ENCODE peak calls at places on chromosomes 1 and 21, in five cellular contexts. One of them, this sample, is unnamed.
A peak's percentile ranks its signal among the peaks of the same experiment; 100 is the strongest.

GRCh38 chr1:53949651-53950050 is 3.5 kb downstream of the LRRC42 start:
- DNase-seq in pancreas: no peak
- DNase-seq in colonic mucosa: no peak
- DNase-seq in AG10803: no peak
- DNase-seq in kidney epithelial cell: no peak
- DNase-seq in this sample: no peak

GRCh38 chr1:98086156-98086555 is 165.3 kb upstream of the DPYD start:
- DNase-seq in AG10803: peak; percentile 76
- DNase-seq in kidney epithelial cell: peak; percentile 72
- DNase-seq in colonic mucosa: no peak
- DNase-seq in pancreas: no peak
- DNase-seq in this sample: no peak

GRCh38 chr21:35147439-35147838 is 98.3 kb upstream of the RUNX1 start:
- DNase-seq in pancreas: no peak
- DNase-seq in AG10803: no peak
- DNase-seq in kidney epithelial cell: no peak
- DNase-seq in colonic mucosa: no peak
- DNase-seq in this sample: no peak

GRCh38 chr1:61692155-61692783 is 32.7 kb downstream of the TM2D1 start:
- DNase-seq in colonic mucosa: peak; percentile 39
- DNase-seq in AG10803: peak; percentile 28
- DNase-seq in kidney epithelial cell: no peak
- DNase-seq in pancreas: no peak
- DNase-seq in this sample: peak; percentile 72

GRCh38 chr21:33396966-33397365 is 6.2 kb upstream of the IFNGR2 start:
- DNase-seq in pancreas: no peak
- DNase-seq in AG10803: peak; percentile 85
- DNase-seq in kidney epithelial cell: no peak
- DNase-seq in colonic mucosa: no peak
- DNase-seq in this sample: no peak

GRCh38 chr1:241972703-241973375 is 15.3 kb downstream of the BECN2 start:
- DNase-seq in kidney epithelial cell: peak; percentile 71
- DNase-seq in AG10803: peak; percentile 42
- DNase-seq in colonic mucosa: no peak
- DNase-seq in pancreas: no peak
- DNase-seq in this sample: no peak

GRCh38 chr1:150973258-150973825 is 1.3 kb downstream of the CERS2 start:
- DNase-seq in colonic mucosa: no peak
- DNase-seq in pancreas: peak; percentile 81
- DNase-seq in AG10803: no peak
- DNase-seq in kidney epithelial cell: no peak
- DNase-seq in this sample: no peak

GRCh38 chr1:59880735-59881134 is 45.8 kb downstream of the CYP2J2 start:
- DNase-seq in pancreas: no peak
- DNase-seq in colonic mucosa: no peak
- DNase-seq in AG10803: peak; percentile 26
- DNase-seq in kidney epithelial cell: no peak
- DNase-seq in this sample: no peak

GRCh38 chr1:99640672-99641071 is 5.2 kb upstream of the PALMD start:
- DNase-seq in AG10803: no peak
- DNase-seq in colonic mucosa: no peak
- DNase-seq in kidney epithelial cell: no peak
- DNase-seq in pancreas: no peak
- DNase-seq in this sample: no peak

GRCh38 chr1:192763756-192764155 is 45.1 kb upstream of the RGS2 start:
- DNase-seq in AG10803: peak; percentile 66
- DNase-seq in pancreas: no peak
- DNase-seq in colonic mucosa: no peak
- DNase-seq in kidney epithelial cell: no peak
- DNase-seq in this sample: no peak

GRCh38 chr1:55172272-55172671 is 42.9 kb downstream of the USP24 start:
- DNase-seq in AG10803: no peak
- DNase-seq in colonic mucosa: no peak
- DNase-seq in pancreas: no peak
- DNase-seq in kidney epithelial cell: no peak
- DNase-seq in this sample: no peak

GRCh38 chr1:37890378-37891014 is 31.1 kb upstream of the MTF1 start:
- DNase-seq in AG10803: peak; percentile 34
- DNase-seq in colonic mucosa: peak; percentile 20
- DNase-seq in kidney epithelial cell: no peak
- DNase-seq in pancreas: no peak
- DNase-seq in this sample: peak; percentile 32

GRCh38 chr1:9440763-9441194 is 98.5 kb upstream of the SLC25A33 start:
- DNase-seq in colonic mucosa: no peak
- DNase-seq in pancreas: no peak
- DNase-seq in kidney epithelial cell: no peak
- DNase-seq in AG10803: no peak
- DNase-seq in this sample: no peak

GRCh38 chr1:229191066-229191674 is 79.7 kb upstream of the RAB4A start:
- DNase-seq in kidney epithelial cell: no peak
- DNase-seq in pancreas: no peak
- DNase-seq in AG10803: no peak
- DNase-seq in colonic mucosa: no peak
- DNase-seq in this sample: no peak

GRCh38 chr1:2925291-2925690 is 96.0 kb upstream of the ACTRT2 start:
- DNase-seq in colonic mucosa: no peak
- DNase-seq in pancreas: no peak
- DNase-seq in AG10803: no peak
- DNase-seq in kidney epithelial cell: no peak
- DNase-seq in this sample: no peak

GRCh38 chr1:232611834-232612233 is 18.1 kb downstream of the SIPA1L2 start:
- DNase-seq in AG10803: no peak
- DNase-seq in kidney epithelial cell: no peak
- DNase-seq in pancreas: no peak
- DNase-seq in colonic mucosa: no peak
- DNase-seq in this sample: no peak

GRCh38 chr21:34846601-34847112 is 177.9 kb downstream of the CLIC6 start:
- DNase-seq in AG10803: no peak
- DNase-seq in colonic mucosa: peak; percentile 50
- DNase-seq in pancreas: no peak
- DNase-seq in kidney epithelial cell: peak; percentile 63
- DNase-seq in this sample: no peak

GRCh38 chr1:45018599-45019230 is 6.7 kb downstream of the UROD start:
- DNase-seq in kidney epithelial cell: no peak
- DNase-seq in pancreas: peak; percentile 90
- DNase-seq in colonic mucosa: peak; percentile 71
- DNase-seq in AG10803: peak; percentile 53
- DNase-seq in this sample: peak; percentile 73

GRCh38 chr1:100851726-100852125 is 42.9 kb downstream of the EXTL2 start:
- DNase-seq in colonic mucosa: no peak
- DNase-seq in AG10803: no peak
- DNase-seq in kidney epithelial cell: no peak
- DNase-seq in pancreas: no peak
- DNase-seq in this sample: no peak

GRCh38 chr21:36321325-36322082 is 1.5 kb downstream of the MORC3 start:
- DNase-seq in colonic mucosa: no peak
- DNase-seq in AG10803: peak; percentile 17
- DNase-seq in pancreas: no peak
- DNase-seq in kidney epithelial cell: no peak
- DNase-seq in this sample: no peak

GRCh38 chr1:231861541-231862481 is 235.2 kb downstream of the DISC1 start:
- DNase-seq in AG10803: peak; percentile 72
- DNase-seq in kidney epithelial cell: no peak
- DNase-seq in colonic mucosa: no peak
- DNase-seq in pancreas: no peak
- DNase-seq in this sample: peak; percentile 88

GRCh38 chr21:28224191-28224755 is 768.4 kb downstream of the LTN1 start:
- DNase-seq in kidney epithelial cell: no peak
- DNase-seq in AG10803: no peak
- DNase-seq in pancreas: no peak
- DNase-seq in colonic mucosa: no peak
- DNase-seq in this sample: no peak

GRCh38 chr21:41710823-41711160 is 56.1 kb downstream of the RIPK4 start:
- DNase-seq in colonic mucosa: no peak
- DNase-seq in AG10803: no peak
- DNase-seq in pancreas: no peak
- DNase-seq in kidney epithelial cell: no peak
- DNase-seq in this sample: no peak

GRCh38 chr21:41712201-41712600 is 54.7 kb downstream of the RIPK4 start:
- DNase-seq in AG10803: no peak
- DNase-seq in pancreas: peak; percentile 60
- DNase-seq in colonic mucosa: no peak
- DNase-seq in kidney epithelial cell: no peak
- DNase-seq in this sample: no peak

GRCh38 chr21:41712730-41713129 is 54.1 kb downstream of the RIPK4 start:
- DNase-seq in colonic mucosa: no peak
- DNase-seq in AG10803: no peak
- DNase-seq in kidney epithelial cell: no peak
- DNase-seq in pancreas: no peak
- DNase-seq in this sample: peak; percentile 7

GRCh38 chr21:41709965-41710822 is 56.7 kb downstream of the RIPK4 start:
- DNase-seq in AG10803: no peak
- DNase-seq in colonic mucosa: no peak
- DNase-seq in pancreas: no peak
- DNase-seq in kidney epithelial cell: no peak
- DNase-seq in this sample: no peak

GRCh38 chr21:41711416-41712023 is 55.3 kb downstream of the RIPK4 start:
- DNase-seq in AG10803: no peak
- DNase-seq in pancreas: no peak
- DNase-seq in kidney epithelial cell: no peak
- DNase-seq in colonic mucosa: peak; percentile 67
- DNase-seq in this sample: no peak
- H3K4me3 ChIP-seq in AG10803: no peak overlapping the region
- H3K4me3 ChIP-seq in pancreas: no peak overlapping the region
- H3K4me3 ChIP-seq in kidney epithelial cell: no peak overlapping the region
- H3K4me3 ChIP-seq in colonic mucosa: no peak overlapping the region
- H3K4me3 ChIP-seq in this sample: no peak overlapping the region

DNA sequence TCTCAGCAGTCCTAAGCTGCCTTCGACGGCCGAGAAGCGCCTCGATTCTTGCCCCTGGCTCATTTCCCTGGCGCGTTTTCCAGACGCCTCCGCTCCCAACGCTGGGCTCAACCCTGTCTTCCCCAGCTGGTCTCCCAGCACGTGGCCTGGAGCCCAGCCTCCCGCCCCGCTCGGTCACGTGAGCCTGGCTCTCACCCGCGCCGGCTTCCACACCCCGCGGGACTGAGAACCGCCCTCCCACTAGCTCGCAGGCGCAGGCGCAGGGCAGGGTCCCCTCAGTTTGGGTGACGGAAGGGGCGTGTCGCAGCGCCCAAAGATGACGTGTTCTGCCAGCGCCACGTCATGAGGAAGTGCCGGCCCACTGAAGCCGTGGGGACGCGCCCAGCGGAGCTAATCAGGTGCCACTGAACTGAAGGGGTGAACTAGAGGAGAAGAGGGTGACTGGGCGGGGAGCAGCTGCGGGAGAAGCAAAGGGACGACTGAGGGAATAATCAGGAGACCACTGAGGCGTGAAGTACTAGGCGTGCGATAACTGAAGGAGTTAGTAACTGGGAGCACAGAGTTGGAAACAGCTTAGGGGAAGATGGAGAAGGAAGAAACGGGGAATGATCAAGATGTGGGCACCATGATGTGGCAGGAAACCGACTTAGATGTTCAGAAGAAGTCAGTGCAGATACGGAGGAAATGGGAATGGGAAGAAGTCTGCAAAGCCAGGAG is at the start of gene DHDDS:
- DNase-seq in pancreas: peak; percentile 99
- DNase-seq in AG10803: peak; percentile 97
- DNase-seq in kidney epithelial cell: peak; percentile 80
- DNase-seq in colonic mucosa: peak; percentile 98
- DNase-seq in this sample: peak; percentile 82
- TF ChIP-seq CTCF in pancreas: no peak
- TF ChIP-seq CTCF in AG10803: no peak
- TF ChIP-seq CTCF in kidney epithelial cell: no peak
- TF ChIP-seq CTCF in colonic mucosa: no peak
- TF ChIP-seq CTCF in this sample: no peak

GRCh38 chr1:236810018-236810417 is 14.9 kb downstream of the MTR start:
- DNase-seq in AG10803: no peak
- DNase-seq in colonic mucosa: no peak
- DNase-seq in kidney epithelial cell: no peak
- DNase-seq in pancreas: no peak
- DNase-seq in this sample: no peak
- H3K4me3 ChIP-seq in AG10803: no peak overlapping the region
- H3K4me3 ChIP-seq in colonic mucosa: no peak overlapping the region
- H3K4me3 ChIP-seq in kidney epithelial cell: no peak overlapping the region
- H3K4me3 ChIP-seq in pancreas: no peak overlapping the region
- H3K4me3 ChIP-seq in this sample: no peak overlapping the region

GRCh38 chr1:18100493-18101063 is 7.0 kb upstream of the IGSF21 start:
- DNase-seq in kidney epithelial cell: no peak
- DNase-seq in pancreas: no peak
- DNase-seq in colonic mucosa: peak; percentile 84
- DNase-seq in AG10803: peak; percentile 62
- DNase-seq in this sample: peak; percentile 46
- TF ChIP-seq CTCF in kidney epithelial cell: peak; percentile 72
- TF ChIP-seq CTCF in pancreas: peak; percentile 85
- TF ChIP-seq CTCF in colonic mucosa: peak; percentile 67
- TF ChIP-seq CTCF in AG10803: peak; percentile 84
- TF ChIP-seq CTCF in this sample: peak; percentile 53